ENCODE peak calls at places on chromosomes 7 and 10, in seven cellular contexts. B, W, C, Q, M, I and E are unnamed samples.

GRCh38 chr10:124032982-124033886 is 60.2 kb downstream of the CHST15 start:
- DNase-seq in M (peak), C (peak), Q (peak), W (no peak), I (peak), B (no peak), E (peak)

GRCh38 chr10:129727071-129727470 is 237.0 kb downstream of the EBF3 start:
- DNase-seq in M (no peak), W (no peak), I (no peak), B (no peak), Q (no peak), C (no peak), E (no peak)

GRCh38 chr10:57716884-57717283 is 550.8 kb downstream of the IPMK start:
- DNase-seq in C (peak), M (no peak), W (no peak), B (no peak), Q (peak), I (peak), E (peak)

GRCh38 chr7:35570926-35571325 is 124.0 kb downstream of the HERPUD2 start:
- DNase-seq in C (no peak), I (no peak), B (no peak), W (no peak), Q (no peak), M (no peak), E (no peak)

GRCh38 chr10:26441491-26442214 is 3.5 kb downstream of the APBB1IP start:
- DNase-seq in W (no peak), M (no peak), I (no peak), B (peak), Q (peak), C (peak), E (no peak)

GRCh38 chr7:108442039-108442568 is 14.1 kb downstream of the NRCAM start:
- DNase-seq in I (no peak), W (no peak), B (no peak), M (no peak), Q (no peak), C (no peak), E (no peak)

GRCh38 chr10:98349508-98349922 is 65.5 kb downstream of the PYROXD2 start:
- DNase-seq in M (no peak), Q (peak), I (peak), C (peak), B (peak), W (peak), E (peak)

GRCh38 chr7:106444068-106444655 is 159.4 kb upstream of the NAMPT start:
- DNase-seq in M (no peak), W (no peak), B (no peak), C (no peak), I (no peak), Q (no peak), E (no peak)

DNA sequence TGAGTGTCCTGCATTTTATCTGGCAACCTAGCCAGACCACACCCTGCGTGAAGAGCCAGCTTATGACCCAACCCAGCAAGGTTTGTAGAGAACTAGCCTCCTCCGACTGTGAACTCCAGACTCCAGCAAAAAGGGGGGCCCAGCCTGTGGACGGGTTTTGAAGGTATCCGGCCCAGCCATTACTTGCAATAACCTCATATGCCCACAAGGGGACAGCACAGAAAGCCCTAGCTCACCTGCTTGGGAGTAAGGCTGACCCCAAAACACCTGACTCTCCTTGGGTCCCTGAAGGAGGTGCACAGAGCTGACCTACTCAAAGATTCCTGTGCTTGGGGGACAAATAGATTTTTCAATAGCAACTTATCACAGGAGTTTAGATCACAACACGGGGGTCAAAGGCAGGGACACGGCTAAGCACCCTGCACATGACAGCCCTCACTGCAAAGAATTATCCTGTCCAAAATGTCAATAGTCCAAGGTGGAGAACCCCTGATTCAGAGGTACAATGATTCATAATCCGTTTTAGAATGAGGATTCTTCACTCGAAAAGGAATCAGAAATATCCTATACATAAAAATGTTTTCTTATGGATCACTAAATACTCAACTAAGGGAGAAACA is 4.5 kb downstream of the TRPV6 start:
- DNase-seq in Q (peak), M (no peak), C (peak), I (peak), W (peak), B (peak), E (peak)
- TF ChIP-seq CTCF in Q (peak), M (peak), C (peak), I (peak), W (peak), B (peak), E (peak)

GRCh38 chr7:148893071-148893470 is 9.0 kb upstream of the EZH2 start:
- DNase-seq in Q (no peak), W (no peak), B (no peak), C (no peak), M (no peak), I (no peak), E (no peak)
- TF ChIP-seq CTCF in Q (no peak), W (no peak), B (no peak), C (no peak), M (no peak), I (no peak), E (no peak)

GRCh38 chr10:91551856-91552255 is 81.0 kb downstream of the PPP1R3C start:
- DNase-seq in Q (peak), B (no peak), W (peak), I (peak), M (no peak), C (peak), E (peak)

GRCh38 chr10:91555455-91555854 is 77.4 kb downstream of the PPP1R3C start:
- DNase-seq in I (no peak), C (no peak), B (no peak), W (no peak), Q (no peak), M (no peak), E (no peak)

GRCh38 chr10:91549296-91549695 is 83.6 kb downstream of the PPP1R3C start:
- DNase-seq in W (no peak), C (peak), M (no peak), Q (no peak), B (no peak), I (no peak), E (peak)

GRCh38 chr10:91552260-91552659 is 80.6 kb downstream of the PPP1R3C start:
- DNase-seq in I (no peak), B (no peak), Q (no peak), M (no peak), W (no peak), C (no peak), E (no peak)

DNA sequence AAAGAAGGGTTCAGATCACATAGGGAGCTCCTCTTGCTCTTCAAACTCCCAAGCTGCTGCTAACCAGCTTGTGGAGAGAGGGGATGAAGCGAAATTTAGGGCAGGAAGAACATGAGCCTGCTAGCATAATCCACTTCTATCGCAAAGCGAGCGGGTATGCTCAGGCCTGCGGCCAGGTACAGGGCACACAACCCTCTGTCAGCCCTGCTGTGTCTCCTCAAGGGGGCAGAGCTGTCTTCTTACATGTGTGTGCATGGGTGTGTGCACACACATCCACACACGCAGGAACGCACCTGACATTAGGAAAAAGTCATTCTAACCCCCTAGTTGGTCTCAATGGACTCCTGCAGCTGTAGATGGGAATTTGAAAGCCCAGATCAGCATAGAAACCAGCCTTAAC is 80.2 kb downstream of the PPP1R3C start:
- DNase-seq in M (no peak), W (no peak), I (peak), B (no peak), Q (no peak), C (no peak), E (peak)
- TF ChIP-seq CTCF in M (no peak), W (no peak), I (peak), B (no peak), Q (peak), C (peak), E (peak)

GRCh38 chr10:92839191-92840085 is 8.9 kb upstream of the EXOC6 start:
- DNase-seq in B (peak), M (peak), Q (peak), I (peak), C (peak), W (peak), E (peak)
- TF ChIP-seq CTCF in B (peak), M (peak), Q (peak), I (peak), C (peak), W (peak), E (peak)

DNA sequence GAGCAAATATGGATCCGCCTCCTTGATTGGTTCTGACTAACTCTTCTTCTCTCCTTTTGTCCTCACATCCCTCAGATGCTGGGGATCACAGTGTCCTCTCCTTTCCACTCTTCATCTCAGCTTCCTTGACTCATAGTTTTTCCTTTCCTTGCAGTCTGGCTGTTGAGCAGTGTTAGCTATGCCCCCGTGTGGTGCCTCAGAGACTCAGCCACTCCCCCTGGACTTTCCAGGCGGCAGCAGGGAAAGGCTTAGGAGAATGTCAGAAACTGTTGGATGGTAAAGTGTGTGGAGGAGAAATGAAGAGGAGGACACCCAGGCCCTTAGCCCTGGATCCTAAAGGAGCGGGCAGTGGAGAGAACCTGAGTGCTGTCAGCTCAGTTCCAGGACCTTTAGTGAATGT is 267.5 kb downstream of the CELF2 start:
- DNase-seq in I (no peak), C (peak), W (no peak), B (no peak), M (no peak), Q (no peak), E (no peak)
- TF ChIP-seq CTCF in I (no peak), C (no peak), W (no peak), B (no peak), M (no peak), Q (peak), E (no peak)

DNA sequence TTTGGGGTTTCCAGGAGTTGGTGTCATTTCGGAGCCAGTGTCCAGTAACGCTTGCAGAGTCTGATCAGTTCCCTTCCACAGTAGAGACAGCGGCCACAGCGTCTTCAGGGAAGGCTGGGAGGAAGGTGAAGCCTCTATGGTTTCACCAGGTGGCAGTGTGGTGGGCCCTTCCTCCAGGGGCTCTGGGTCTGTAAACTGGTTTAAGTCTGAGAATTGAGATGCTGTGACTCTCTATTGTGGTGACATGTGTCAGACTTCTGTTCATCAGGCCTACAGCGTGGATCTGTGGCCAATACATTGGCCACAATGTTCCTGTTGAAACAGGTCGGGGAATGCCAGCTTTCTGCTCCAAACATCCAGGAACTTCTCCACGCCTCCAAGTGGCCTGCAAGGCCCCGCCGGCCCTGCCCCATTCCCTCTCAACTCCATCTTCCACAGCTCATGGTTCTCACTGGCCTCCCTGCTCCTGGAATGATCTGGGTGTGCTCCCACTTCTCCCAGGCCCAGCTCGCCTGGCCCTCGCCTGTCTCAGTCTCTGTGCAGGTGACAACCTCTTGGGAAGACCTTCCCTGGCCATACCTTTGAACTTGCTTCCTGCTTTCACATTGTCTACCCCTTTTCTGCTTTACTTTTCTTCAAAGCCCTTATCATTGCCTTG is 124.5 kb upstream of the FAM20C start:
- DNase-seq in I (no peak), W (no peak), C (no peak), M (peak), B (no peak), Q (no peak), E (no peak)
- TF ChIP-seq CTCF in I (peak), W (no peak), C (peak), M (no peak), B (peak), Q (peak), E (no peak)